ENCODE peak calls at places on chromosomes 5 and 9, in five cellular contexts. G is Caco-2, Z is H9, R is GM06990, O is pancreas. X is an unnamed sample. For H3K27me3, the result is how much of the 10 kb centered on the place peaks cover.

GRCh38 chr5:89128097-89128496 is 245.1 kb upstream of the MEF2C start:
- DNase-seq in G (no peak), Z (no peak), R (no peak), O (no peak), X (no peak)

GRCh38 chr5:144196612-144197011 is 25.9 kb downstream of the KCTD16 start:
- DNase-seq in G (no peak), Z (no peak), R (no peak), O (no peak), X (no peak)

GRCh38 chr5:124956471-124957029 is 210.1 kb upstream of the ZNF608 start:
- DNase-seq in G (no peak), Z (no peak), R (no peak), O (no peak), X (no peak)

GRCh38 chr5:59591162-59591561 is 302.4 kb downstream of the PDE4D start:
- DNase-seq in G (no peak), Z (no peak), R (peak), O (no peak), X (no peak)

GRCh38 chr9:4293293-4293931 is 6.5 kb downstream of the GLIS3 start:
- DNase-seq in G (peak), Z (no peak), R (no peak), O (no peak), X (peak)

GRCh38 chr9:13487936-13488335 is 208.4 kb upstream of the MPDZ start:
- DNase-seq in G (no peak), Z (no peak), R (no peak), O (no peak), X (no peak)

GRCh38 chr9:91572044-91572443 is 148.4 kb upstream of the NFIL3 start:
- DNase-seq in G (no peak), Z (no peak), R (no peak), O (no peak), X (no peak)

GRCh38 chr9:10255758-10256157 is 357.0 kb downstream of the PTPRD start:
- DNase-seq in G (no peak), Z (no peak), R (no peak), O (no peak), X (no peak)

GRCh38 chr9:95459218-95459617 is 57.6 kb downstream of the PTCH1 start:
- DNase-seq in G (no peak), Z (no peak), R (no peak), O (no peak), X (no peak)

GRCh38 chr5:159210306-159210722 is 961 bp upstream of the RNF145 start:
- DNase-seq in G (no peak), Z (no peak), R (no peak), O (no peak), X (no peak)

GRCh38 chr5:157294692-157295091 is 28.8 kb downstream of the CYFIP2 start:
- DNase-seq in G (no peak), Z (no peak), R (no peak), O (no peak), X (no peak)

GRCh38 chr9:41229408-41230401 is 40.6 kb upstream of the ZNG1F start:
- DNase-seq in G (no peak), Z (peak), R (peak), O (peak), X (no peak)

GRCh38 chr5:118548761-118549160 is 439.6 kb downstream of the DTWD2 start:
- DNase-seq in G (no peak), Z (no peak), R (no peak), O (no peak), X (peak)

GRCh38 chr9:126461608-126462007 is 135.0 kb downstream of the MVB12B start:
- DNase-seq in G (no peak), Z (peak), R (no peak), O (no peak), X (no peak)

GRCh38 chr9:108182950-108183381 is 672.8 kb downstream of the ACTL7B start:
- DNase-seq in G (no peak), Z (no peak), R (peak), O (no peak), X (no peak)

GRCh38 chr5:127970854-127971425 is 112.6 kb upstream of the SLC12A2 start:
- DNase-seq in G (no peak), Z (no peak), R (no peak), O (no peak), X (no peak)

GRCh38 chr9:77170991-77171699 is 6.2 kb upstream of the VPS13A start:
- DNase-seq in G (no peak), Z (no peak), R (no peak), O (no peak), X (no peak)

GRCh38 chr9:110197330-110198187 is 10.4 kb downstream of the C9orf152 start:
- DNase-seq in G (no peak), Z (no peak), R (no peak), O (no peak), X (no peak)

GRCh38 chr9:104810421-104811339 is 46.8 kb downstream of the NIPSNAP3B start:
- DNase-seq in G (no peak), Z (no peak), R (no peak), O (peak), X (no peak)

GRCh38 chr5:17157294-17157693 is 60.1 kb upstream of the BASP1 start:
- DNase-seq in G (no peak), Z (no peak), R (no peak), O (no peak), X (peak)

GRCh38 chr5:38638656-38639055 is 82.2 kb upstream of the LIFR start:
- DNase-seq in G (no peak), Z (no peak), R (no peak), O (no peak), X (no peak)

GRCh38 chr5:99317136-99317535 is 388.3 kb upstream of the CHD1 start:
- DNase-seq in G (no peak), Z (no peak), R (no peak), O (no peak), X (no peak)

GRCh38 chr5:174589599-174589998 is 134.8 kb upstream of the MSX2 start:
- DNase-seq in G (peak), Z (no peak), R (no peak), O (no peak), X (no peak)

GRCh38 chr9:99199938-99200539 is 21.7 kb downstream of the ALG2 start:
- DNase-seq in G (no peak), Z (no peak), R (no peak), O (no peak), X (no peak)

GRCh38 chr5:15957124-15957523 is 222.5 kb downstream of the MARCHF11 start:
- DNase-seq in G (no peak), Z (no peak), R (no peak), O (no peak), X (no peak)

GRCh38 chr5:150672237-150672883 is 11.3 kb downstream of the MYOZ3 start:
- DNase-seq in G (no peak), Z (peak), R (no peak), O (no peak), X (no peak)

GRCh38 chr5:132009706-132010405 is 1.6 kb downstream of the ACSL6 start:
- DNase-seq in G (peak), Z (peak), R (no peak), O (peak), X (no peak)

GRCh38 chr5:133932441-133933168 is 35.8 kb downstream of the C5orf15 start:
- DNase-seq in G (no peak), Z (no peak), R (peak), O (no peak), X (no peak)

GRCh38 chr9:126459965-126460843 is 133.6 kb downstream of the MVB12B start:
- DNase-seq in G (no peak), Z (peak), R (no peak), O (no peak), X (no peak)

GRCh38 chr5:175893466-175893865 is 22.1 kb downstream of the CPLX2 start:
- DNase-seq in G (no peak), Z (no peak), R (no peak), O (no peak), X (no peak)

GRCh38 chr5:168219515-168220410 is 71.7 kb upstream of the WWC1 start:
- DNase-seq in G (peak), Z (peak), R (peak), O (peak), X (peak)

GRCh38 chr5:95812100-95812472 is 10.4 kb downstream of the GLRX start:
- DNase-seq in G (no peak), Z (no peak), R (no peak), O (no peak), X (no peak)

GRCh38 chr5:111641533-111642230 is 115.3 kb downstream of the NREP start:
- DNase-seq in G (no peak), Z (no peak), R (no peak), O (no peak), X (peak)

DNA sequence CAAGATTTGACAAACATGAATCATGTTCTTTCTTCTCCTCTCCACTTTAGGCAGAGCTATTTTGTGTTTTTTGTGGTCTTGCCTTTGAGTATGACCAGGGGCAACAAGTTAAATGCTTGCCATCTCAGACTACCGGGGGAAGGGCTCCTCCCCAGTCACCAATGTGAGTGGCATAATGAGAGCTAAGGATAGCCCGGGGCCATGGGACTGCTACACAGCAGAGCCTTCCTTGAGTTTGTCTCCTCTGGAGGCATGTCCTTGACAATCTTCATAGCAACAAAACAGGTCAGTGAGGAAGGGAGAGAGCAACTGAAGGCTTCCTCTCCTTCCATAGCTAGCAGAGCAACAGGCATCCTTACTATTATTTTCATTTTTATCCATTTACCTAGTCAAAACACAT is 299.3 kb downstream of the ENC1 start:
- DNase-seq in G (no peak), Z (no peak), R (no peak), O (no peak), X (no peak)
- TF ChIP-seq CTCF in G (no peak), Z (no peak), R (no peak), O (no peak), X (no peak)

GRCh38 chr9:32398207-32398606 is 13.8 kb downstream of the ACO1 start:
- DNase-seq in G (no peak), Z (no peak), R (no peak), O (no peak), X (no peak)
- H3K27me3 ChIP-seq in G (under half), Z (under half), R (under half), O (under half), X (under half)

GRCh38 chr9:15617782-15618181 is 64.9 kb downstream of the CCDC171 start:
- DNase-seq in G (no peak), Z (no peak), R (no peak), O (no peak), X (no peak)

GRCh38 chr9:15618540-15619331 is 65.9 kb downstream of the CCDC171 start:
- DNase-seq in G (no peak), Z (no peak), R (no peak), O (no peak), X (no peak)

DNA sequence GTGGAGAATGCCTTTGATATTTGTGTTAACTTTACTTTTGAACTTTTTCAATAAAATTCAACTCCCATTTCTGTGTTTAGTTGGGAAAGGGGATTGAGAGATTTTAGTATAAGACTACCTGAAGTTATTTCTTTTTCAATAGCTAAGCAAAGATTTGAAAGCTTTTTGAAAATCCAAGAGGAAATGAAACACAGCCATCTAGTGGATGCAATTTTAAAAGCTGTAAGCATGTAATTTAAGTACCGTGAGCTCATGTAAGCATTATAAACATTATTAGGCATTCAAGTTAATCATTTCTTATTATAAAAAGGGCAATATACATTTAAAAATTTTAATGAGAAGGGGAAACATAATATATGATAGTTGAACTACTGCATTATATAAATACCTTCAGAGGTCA is 69.8 kb downstream of the CCDC171 start:
- DNase-seq in G (no peak), Z (no peak), R (no peak), O (no peak), X (no peak)
- TF ChIP-seq CTCF in G (peak), Z (peak), R (peak), O (no peak), X (peak)

GRCh38 chr5:139711852-139712171 is 63.7 kb downstream of the CXXC5 start:
- DNase-seq in G (no peak), Z (no peak), R (no peak), O (no peak), X (no peak)

GRCh38 chr5:139709587-139710369 is 61.6 kb downstream of the CXXC5 start:
- DNase-seq in G (peak), Z (peak), R (peak), O (no peak), X (no peak)

GRCh38 chr5:139711067-139711851 is 63.1 kb downstream of the CXXC5 start:
- DNase-seq in G (peak), Z (peak), R (peak), O (no peak), X (no peak)

GRCh38 chr5:139708877-139709586 is 60.9 kb downstream of the CXXC5 start:
- DNase-seq in G (peak), Z (no peak), R (peak), O (peak), X (peak)

GRCh38 chr5:139710370-139711066 is 62.4 kb downstream of the CXXC5 start:
- DNase-seq in G (peak), Z (peak), R (peak), O (no peak), X (no peak)
- H3K27me3 ChIP-seq in G (under half), Z (under half), R (under half), O (under half), X (under half)

X was measured in BJ.